ENCODE peak calls at places on chromosomes 13 and 19, in four cellular contexts. One of them, this sample, is unnamed.

GRCh38 chr13:32025730-32026129 is 5.8 kb upstream of the FRY start:
- DNase-seq in K562: no peak
- DNase-seq in activated T-helper 1 cell treated with Interleukin-2 at 50 U/mL for 16 hours: no peak
- DNase-seq in cardiac fibroblast: no peak
- DNase-seq in this sample: peak

GRCh38 chr13:43815204-43815603 is 28.4 kb upstream of the ENOX1 start:
- DNase-seq in K562: no peak
- DNase-seq in cardiac fibroblast: peak
- DNase-seq in activated T-helper 1 cell treated with Interleukin-2 at 50 U/mL for 16 hours: no peak
- DNase-seq in this sample: no peak

GRCh38 chr13:109362606-109363005 is 423.8 kb downstream of the IRS2 start:
- DNase-seq in K562: no peak
- DNase-seq in cardiac fibroblast: no peak
- DNase-seq in activated T-helper 1 cell treated with Interleukin-2 at 50 U/mL for 16 hours: no peak
- DNase-seq in this sample: no peak

GRCh38 chr19:18029617-18030338 is 21.8 kb downstream of the ARRDC2 start:
- DNase-seq in cardiac fibroblast: peak
- DNase-seq in activated T-helper 1 cell treated with Interleukin-2 at 50 U/mL for 16 hours: no peak
- DNase-seq in K562: no peak
- DNase-seq in this sample: no peak

GRCh38 chr19:42010245-42011126 is 16.5 kb upstream of the ATP1A3 start:
- DNase-seq in activated T-helper 1 cell treated with Interleukin-2 at 50 U/mL for 16 hours: no peak
- DNase-seq in K562: no peak
- DNase-seq in cardiac fibroblast: peak
- DNase-seq in this sample: no peak

GRCh38 chr13:37960427-37960826 is 90.9 kb upstream of the TRPC4 start:
- DNase-seq in activated T-helper 1 cell treated with Interleukin-2 at 50 U/mL for 16 hours: no peak
- DNase-seq in cardiac fibroblast: peak
- DNase-seq in K562: no peak
- DNase-seq in this sample: no peak

GRCh38 chr19:6613711-6614110 is 22.8 kb upstream of the CD70 start:
- DNase-seq in K562: no peak
- DNase-seq in cardiac fibroblast: peak
- DNase-seq in activated T-helper 1 cell treated with Interleukin-2 at 50 U/mL for 16 hours: no peak
- DNase-seq in this sample: no peak

GRCh38 chr19:3636962-3637361 is 10.4 kb upstream of the CACTIN start:
- DNase-seq in activated T-helper 1 cell treated with Interleukin-2 at 50 U/mL for 16 hours: no peak
- DNase-seq in cardiac fibroblast: no peak
- DNase-seq in K562: no peak
- DNase-seq in this sample: no peak

GRCh38 chr13:94080527-94080926 is 399.0 kb downstream of the DCT start:
- DNase-seq in cardiac fibroblast: no peak
- DNase-seq in activated T-helper 1 cell treated with Interleukin-2 at 50 U/mL for 16 hours: no peak
- DNase-seq in K562: no peak
- DNase-seq in this sample: no peak

GRCh38 chr13:40343550-40344269 is 322.7 kb downstream of the FOXO1 start:
- DNase-seq in activated T-helper 1 cell treated with Interleukin-2 at 50 U/mL for 16 hours: no peak
- DNase-seq in K562: no peak
- DNase-seq in cardiac fibroblast: no peak
- DNase-seq in this sample: no peak

GRCh38 chr19:13579388-13580060 is 73.2 kb upstream of the CACNA1A start:
- DNase-seq in K562: peak
- DNase-seq in activated T-helper 1 cell treated with Interleukin-2 at 50 U/mL for 16 hours: no peak
- DNase-seq in cardiac fibroblast: peak
- DNase-seq in this sample: no peak

GRCh38 chr13:51733656-51734334 is 70.2 kb downstream of the DHRS12 start:
- DNase-seq in activated T-helper 1 cell treated with Interleukin-2 at 50 U/mL for 16 hours: no peak
- DNase-seq in cardiac fibroblast: peak
- DNase-seq in K562: no peak
- DNase-seq in this sample: no peak

GRCh38 chr19:28929026-28929425 is 283.9 kb downstream of the UQCRFS1 start:
- DNase-seq in activated T-helper 1 cell treated with Interleukin-2 at 50 U/mL for 16 hours: no peak
- DNase-seq in cardiac fibroblast: peak
- DNase-seq in K562: no peak
- DNase-seq in this sample: no peak

GRCh38 chr19:48137411-48137810 is 26.8 kb upstream of the PLA2G4C start:
- DNase-seq in K562: no peak
- DNase-seq in cardiac fibroblast: no peak
- DNase-seq in activated T-helper 1 cell treated with Interleukin-2 at 50 U/mL for 16 hours: no peak
- DNase-seq in this sample: no peak

GRCh38 chr19:10769533-10770491 is 51.9 kb downstream of the DNM2 start:
- DNase-seq in cardiac fibroblast: peak
- DNase-seq in activated T-helper 1 cell treated with Interleukin-2 at 50 U/mL for 16 hours: no peak
- DNase-seq in K562: peak
- DNase-seq in this sample: peak

GRCh38 chr19:1651548-1652394 is 644 bp downstream of the TCF3 start:
- DNase-seq in cardiac fibroblast: peak
- DNase-seq in K562: peak
- DNase-seq in activated T-helper 1 cell treated with Interleukin-2 at 50 U/mL for 16 hours: peak
- DNase-seq in this sample: peak

GRCh38 chr13:25948910-25949309 is 102.9 kb downstream of the SHISA2 start:
- DNase-seq in K562: no peak
- DNase-seq in cardiac fibroblast: no peak
- DNase-seq in activated T-helper 1 cell treated with Interleukin-2 at 50 U/mL for 16 hours: no peak
- DNase-seq in this sample: no peak

GRCh38 chr19:44725251-44725650 is 23.3 kb upstream of the BCL3 start:
- DNase-seq in cardiac fibroblast: no peak
- DNase-seq in K562: peak
- DNase-seq in activated T-helper 1 cell treated with Interleukin-2 at 50 U/mL for 16 hours: no peak
- DNase-seq in this sample: no peak

GRCh38 chr19:4916292-4917082 is 7.2 kb downstream of the UHRF1 start:
- DNase-seq in cardiac fibroblast: no peak
- DNase-seq in activated T-helper 1 cell treated with Interleukin-2 at 50 U/mL for 16 hours: peak
- DNase-seq in K562: peak
- DNase-seq in this sample: no peak